ENCODE peak calls at places on chromosome 7, in seven cellular contexts. Z is IMR-90, W is HCT116, X is body of pancreas, Y is uterus, J is sigmoid colon, G is NB4. U is an unnamed sample.
A peak's percentile ranks its signal among the peaks of the same experiment; 100 is the strongest.

GRCh38 chr7:155377837-155378579 is 79.9 kb upstream of the EN2 start:
- DNase-seq in J (no peak), G (peak; percentile 53), Y (no peak), Z (peak; percentile 10), W (no peak), X (no peak), U (no peak)

GRCh38 chr7:73647725-73648592 is 19.7 kb upstream of the VPS37D start:
- DNase-seq in W (no peak), Z (no peak), Y (no peak), X (peak; percentile 47), G (peak; percentile 41), J (no peak), U (no peak)

GRCh38 chr7:145698526-145699262 is 417.9 kb upstream of the CNTNAP2 start:
- DNase-seq in J (no peak), G (no peak), Y (no peak), W (no peak), Z (peak; percentile 24), X (no peak), U (no peak)

GRCh38 chr7:157827863-157828160 is 491.0 kb downstream of the DNAJB6 start:
- DNase-seq in Z (no peak), J (no peak), Y (no peak), G (no peak), W (no peak), X (no peak), U (no peak)

GRCh38 chr7:105863876-105864275 is 12.5 kb downstream of the ATXN7L1 start:
- DNase-seq in X (no peak), J (no peak), Y (no peak), W (no peak), G (no peak), Z (no peak), U (no peak)

GRCh38 chr7:158366916-158367633 is 220.5 kb downstream of the PTPRN2 start:
- DNase-seq in J (peak; percentile 36), Z (no peak), W (no peak), Y (no peak), G (no peak), X (no peak), U (no peak)

GRCh38 chr7:136874393-136875032 is 6.1 kb downstream of the CHRM2 start:
- DNase-seq in W (peak; percentile 2), Y (no peak), Z (peak; percentile 73), J (no peak), G (peak; percentile 30), X (no peak), U (no peak)

GRCh38 chr7:39073432-39073831 is 95.7 kb downstream of the POU6F2 start:
- DNase-seq in W (no peak), G (no peak), Z (no peak), Y (no peak), X (no peak), J (no peak), U (no peak)

GRCh38 chr7:109375857-109376256 is 806.2 kb downstream of the DNAJB9 start:
- DNase-seq in G (no peak), J (no peak), Z (no peak), X (no peak), W (no peak), Y (no peak), U (no peak)

GRCh38 chr7:129017933-129018538 is 36.9 kb downstream of the TNPO3 start:
- DNase-seq in G (no peak), X (no peak), J (no peak), W (no peak), Y (no peak), Z (no peak), U (no peak)

GRCh38 chr7:27103489-27104226 is 1.2 kb upstream of the HOXA2 start:
- DNase-seq in Y (no peak), G (no peak), X (no peak), Z (peak; percentile 44), W (no peak), J (peak; percentile 74), U (no peak)

GRCh38 chr7:26208040-26208439 is 6.5 kb downstream of the CBX3 start:
- DNase-seq in Z (no peak), Y (no peak), J (no peak), G (no peak), W (no peak), X (no peak), U (no peak)

GRCh38 chr7:84188811-84189405 is 5.7 kb downstream of the SEMA3A start:
- DNase-seq in Z (peak; percentile 32), W (no peak), Y (no peak), X (no peak), J (no peak), G (peak; percentile 10), U (no peak)

GRCh38 chr7:151992375-151992774 is 33.1 kb upstream of the GALNT11 start:
- DNase-seq in Z (no peak), J (peak; percentile 70), G (peak; percentile 77), W (peak; percentile 85), Y (peak; percentile 18), X (peak; percentile 68), U (peak; percentile 89)

GRCh38 chr7:55249332-55249731 is 115.8 kb upstream of the LANCL2 start:
- DNase-seq in X (no peak), Z (no peak), W (no peak), J (no peak), G (no peak), Y (no peak), U (peak; percentile 17)

GRCh38 chr7:3605222-3605621 is 304.2 kb downstream of the SDK1 start:
- DNase-seq in X (no peak), Y (no peak), J (no peak), G (no peak), Z (peak; percentile 56), W (no peak), U (no peak)

GRCh38 chr7:71472962-71473361 is 341.0 kb downstream of the GALNT17 start:
- DNase-seq in J (no peak), Y (no peak), X (no peak), W (no peak), G (no peak), Z (no peak), U (no peak)

GRCh38 chr7:134737561-134738353 is 41.7 kb upstream of the CALD1 start:
- DNase-seq in Z (peak; percentile 83), J (peak; percentile 70), X (peak; percentile 34), W (no peak), G (peak; percentile 73), Y (peak; percentile 71), U (no peak)

GRCh38 chr7:87648316-87648715 is 20.1 kb downstream of the RUNDC3B start:
- DNase-seq in G (no peak), Z (no peak), Y (no peak), X (no peak), J (no peak), W (no peak), U (no peak)

GRCh38 chr7:2248984-2249694 is 7.1 kb downstream of the NUDT1 start:
- DNase-seq in G (peak; percentile 95), X (peak; percentile 67), W (no peak), Z (peak; percentile 97), Y (peak; percentile 33), J (no peak), U (peak; percentile 61)

GRCh38 chr7:114835861-114836260 is 86.0 kb upstream of the MDFIC start:
- DNase-seq in J (no peak), X (no peak), W (no peak), Z (no peak), Y (no peak), G (no peak), U (no peak)

GRCh38 chr7:66198956-66199355 is 6.2 kb upstream of the TPST1 start:
- DNase-seq in G (no peak), Z (no peak), X (no peak), Y (no peak), J (peak; percentile 24), W (no peak), U (no peak)

DNA sequence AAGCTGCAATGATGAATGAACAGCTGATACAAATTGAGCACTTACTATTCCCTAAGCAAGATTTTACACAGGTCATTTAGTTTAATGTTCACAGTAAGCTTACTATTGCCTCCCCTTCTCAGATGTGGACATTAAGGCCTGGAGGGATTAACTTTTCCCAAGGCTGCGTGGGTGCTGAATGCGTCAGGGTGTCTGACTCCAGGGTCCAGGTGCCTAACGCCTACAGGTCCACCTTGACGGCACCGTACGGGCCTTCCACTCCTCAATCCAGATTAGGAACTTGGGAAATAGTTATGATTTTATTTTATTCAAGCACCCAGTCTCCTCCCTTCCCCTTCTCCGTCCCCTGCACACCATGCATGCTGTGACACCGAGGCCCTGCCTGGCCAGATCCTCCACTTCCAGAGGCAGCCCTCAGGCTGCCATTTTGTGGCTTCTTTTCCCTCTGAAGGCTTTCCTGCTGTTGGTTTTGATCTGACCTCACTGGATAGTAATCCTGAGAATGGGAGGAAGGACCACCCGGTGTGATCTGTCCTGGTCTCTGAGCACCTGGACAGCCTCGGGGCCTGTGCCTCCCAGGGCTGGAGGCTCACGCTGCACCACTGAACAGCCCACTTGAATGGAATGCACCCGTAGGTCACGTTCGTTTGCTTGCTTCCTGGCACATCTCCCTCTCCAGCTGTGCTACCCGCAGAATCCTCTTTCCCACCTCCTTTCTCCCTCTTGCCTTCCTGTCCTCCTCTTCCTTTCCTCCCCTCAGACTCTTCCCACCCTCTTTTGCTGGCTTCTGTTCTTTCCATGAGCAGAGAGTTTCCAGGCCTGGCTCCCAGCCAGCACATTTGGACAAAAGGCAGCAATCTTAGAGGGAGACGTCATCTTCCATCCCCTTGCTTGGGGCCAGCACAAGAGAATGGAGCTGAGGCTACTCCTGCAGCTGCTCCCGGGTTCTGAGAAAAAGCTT is 14.4 kb downstream of the DENND2A start:
- DNase-seq in Z (peak; percentile 100), G (no peak), X (peak; percentile 67), W (no peak), Y (peak; percentile 97), J (peak; percentile 98), U (peak; percentile 97)
- H3K4me3 ChIP-seq in Z (no peak overlapping the region), G (no peak overlapping the region), X (no peak overlapping the region), W (no peak overlapping the region), Y (no peak overlapping the region), J (no peak overlapping the region), U (no peak overlapping the region)

GRCh38 chr7:137916564-137916963 is 69.8 kb upstream of the DGKI start:
- DNase-seq in G (no peak), Z (no peak), Y (no peak), W (no peak), J (no peak), X (no peak), U (no peak)
- TF ChIP-seq POLR2A in G (no peak), Z (no peak), Y (no peak), W (no peak), J (no peak), X (no peak), U (no peak)

DNA sequence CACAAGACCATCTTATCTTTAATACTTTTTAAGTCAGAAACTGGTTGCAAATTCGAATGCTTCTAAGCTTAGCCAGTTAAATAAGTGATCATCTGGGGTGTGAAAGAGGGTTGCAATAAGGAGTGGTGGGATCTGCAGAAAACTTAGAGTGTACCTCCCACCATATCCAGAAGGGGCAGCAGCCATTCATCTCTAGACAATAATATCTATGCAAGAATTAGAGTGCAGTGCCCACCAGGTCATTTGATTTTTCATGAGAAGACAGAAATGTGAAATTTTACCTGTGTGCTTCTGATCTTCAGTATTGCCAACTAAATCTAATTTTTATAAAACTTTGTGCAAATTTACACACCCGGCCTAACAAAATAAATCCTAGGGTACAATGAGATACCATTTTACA is 127.2 kb upstream of the SP4 start:
- DNase-seq in G (peak; percentile 31), W (peak; percentile 8), J (no peak), Y (no peak), X (no peak), Z (no peak), U (no peak)
- TF ChIP-seq CTCF in G (peak; percentile 42), W (peak; percentile 58), J (no peak), Y (no peak), X (no peak), Z (no peak), U (no peak)

DNA sequence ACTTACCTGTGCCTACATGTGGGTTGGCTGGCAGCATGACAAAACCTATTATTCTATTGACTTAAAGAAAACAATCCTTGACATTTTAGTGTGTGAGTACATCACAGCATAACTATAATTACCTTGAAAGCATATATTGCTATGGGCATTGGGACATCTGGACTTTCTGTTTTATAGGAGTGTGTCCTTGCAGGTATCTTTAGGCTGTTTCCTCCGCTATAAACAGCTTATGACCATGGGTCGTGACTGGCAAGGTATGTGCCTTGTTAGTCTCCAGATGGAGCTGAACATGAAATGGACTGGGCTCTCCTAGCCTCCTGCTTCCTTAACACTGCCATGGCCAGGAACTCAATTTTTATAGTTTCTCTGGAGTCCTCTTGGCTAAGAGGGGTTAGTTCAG is 317.4 kb upstream of the COBL start:
- DNase-seq in G (no peak), Z (no peak), Y (no peak), X (no peak), J (no peak), W (no peak), U (no peak)
- H3K4me3 ChIP-seq in G (no peak overlapping the region), Z (no peak overlapping the region), Y (no peak overlapping the region), X (no peak overlapping the region), J (no peak overlapping the region), W (no peak overlapping the region), U (no peak overlapping the region)

U was measured in lower leg skin.